ENCODE peak calls at places on chromosomes 16 and 17, in nine cellular contexts. One of them, this sample, is unnamed.

GRCh38 chr17:39782481-39782880 is 44.7 kb downstream of the GRB7 start:
- DNase-seq in keratinocyte: no peak
- DNase-seq in HCT116: no peak
- DNase-seq in HepG2: no peak
- DNase-seq in hepatocyte: peak; percentile 65
- DNase-seq in GM23248: no peak
- DNase-seq in neural progenitor cell: no peak
- DNase-seq in endothelial cell of umbilical vein: peak; percentile 3
- DNase-seq in GM23338: no peak
- DNase-seq in this sample: peak; percentile 3

GRCh38 chr17:61139219-61139618 is 260.4 kb upstream of the TBX2 start:
- DNase-seq in keratinocyte: no peak
- DNase-seq in HCT116: no peak
- DNase-seq in HepG2: no peak
- DNase-seq in hepatocyte: no peak
- DNase-seq in GM23248: peak; percentile 74
- DNase-seq in neural progenitor cell: no peak
- DNase-seq in endothelial cell of umbilical vein: no peak
- DNase-seq in GM23338: no peak
- DNase-seq in this sample: peak; percentile 83

GRCh38 chr17:41329279-41329925 is 13.9 kb upstream of the KRTAP17-1 start:
- DNase-seq in keratinocyte: no peak
- DNase-seq in HCT116: peak; percentile 40
- DNase-seq in HepG2: peak; percentile 52
- DNase-seq in hepatocyte: peak; percentile 72
- DNase-seq in GM23248: peak; percentile 81
- DNase-seq in neural progenitor cell: peak; percentile 68
- DNase-seq in endothelial cell of umbilical vein: peak; percentile 44
- DNase-seq in GM23338: peak; percentile 77
- DNase-seq in this sample: peak; percentile 39

GRCh38 chr17:47692895-47693666 is 880 bp upstream of the TBKBP1 start:
- DNase-seq in keratinocyte: no peak
- DNase-seq in HCT116: no peak
- DNase-seq in HepG2: no peak
- DNase-seq in hepatocyte: no peak
- DNase-seq in GM23248: peak; percentile 37
- DNase-seq in neural progenitor cell: no peak
- DNase-seq in endothelial cell of umbilical vein: peak; percentile 34
- DNase-seq in GM23338: peak; percentile 43
- DNase-seq in this sample: no peak

GRCh38 chr16:87490091-87490798 is 2.6 kb downstream of the ZCCHC14 start:
- DNase-seq in keratinocyte: no peak
- DNase-seq in HCT116: no peak
- DNase-seq in HepG2: no peak
- DNase-seq in hepatocyte: no peak
- DNase-seq in GM23248: peak; percentile 47
- DNase-seq in neural progenitor cell: peak; percentile 14
- DNase-seq in endothelial cell of umbilical vein: peak; percentile 36
- DNase-seq in GM23338: no peak
- DNase-seq in this sample: no peak

GRCh38 chr16:83689385-83689831 is 118.4 kb upstream of the HSBP1 start:
- DNase-seq in keratinocyte: peak; percentile 38
- DNase-seq in HCT116: no peak
- DNase-seq in HepG2: no peak
- DNase-seq in hepatocyte: peak; percentile 40
- DNase-seq in GM23248: peak; percentile 95
- DNase-seq in neural progenitor cell: no peak
- DNase-seq in endothelial cell of umbilical vein: peak; percentile 3
- DNase-seq in GM23338: peak; percentile 38
- DNase-seq in this sample: peak; percentile 92

GRCh38 chr17:36942031-36942599 is 4.8 kb downstream of the LHX1 start:
- DNase-seq in keratinocyte: no peak
- DNase-seq in HCT116: no peak
- DNase-seq in HepG2: no peak
- DNase-seq in hepatocyte: no peak
- DNase-seq in GM23248: no peak
- DNase-seq in neural progenitor cell: peak; percentile 62
- DNase-seq in endothelial cell of umbilical vein: no peak
- DNase-seq in GM23338: peak; percentile 62
- DNase-seq in this sample: no peak

GRCh38 chr16:78842950-78843349 is 743.5 kb downstream of the WWOX start:
- DNase-seq in keratinocyte: no peak
- DNase-seq in HCT116: no peak
- DNase-seq in HepG2: no peak
- DNase-seq in hepatocyte: no peak
- DNase-seq in GM23248: no peak
- DNase-seq in neural progenitor cell: no peak
- DNase-seq in endothelial cell of umbilical vein: no peak
- DNase-seq in GM23338: no peak
- DNase-seq in this sample: no peak

GRCh38 chr17:41404024-41404651 is 6.7 kb upstream of the KRT31 start:
- DNase-seq in keratinocyte: peak; percentile 98
- DNase-seq in HCT116: peak; percentile 99
- DNase-seq in HepG2: peak; percentile 95
- DNase-seq in hepatocyte: peak; percentile 63
- DNase-seq in GM23248: peak; percentile 97
- DNase-seq in neural progenitor cell: no peak
- DNase-seq in endothelial cell of umbilical vein: peak; percentile 48
- DNase-seq in GM23338: no peak
- DNase-seq in this sample: peak; percentile 99

GRCh38 chr17:19274893-19275292 is 37.7 kb downstream of the EPN2 start:
- DNase-seq in keratinocyte: no peak
- DNase-seq in HCT116: no peak
- DNase-seq in HepG2: no peak
- DNase-seq in hepatocyte: no peak
- DNase-seq in GM23248: no peak
- DNase-seq in neural progenitor cell: no peak
- DNase-seq in endothelial cell of umbilical vein: no peak
- DNase-seq in GM23338: no peak
- DNase-seq in this sample: no peak

GRCh38 chr16:21524068-21524751 is 75.2 kb upstream of the METTL9 start:
- DNase-seq in keratinocyte: no peak
- DNase-seq in HCT116: no peak
- DNase-seq in HepG2: peak; percentile 71
- DNase-seq in hepatocyte: no peak
- DNase-seq in GM23248: peak; percentile 3
- DNase-seq in neural progenitor cell: peak; percentile 45
- DNase-seq in endothelial cell of umbilical vein: no peak
- DNase-seq in GM23338: no peak
- DNase-seq in this sample: no peak

GRCh38 chr16:27921134-27921533 is 142.4 kb downstream of the GSG1L start:
- DNase-seq in keratinocyte: no peak
- DNase-seq in HCT116: no peak
- DNase-seq in HepG2: no peak
- DNase-seq in hepatocyte: no peak
- DNase-seq in GM23248: no peak
- DNase-seq in neural progenitor cell: peak; percentile 47
- DNase-seq in endothelial cell of umbilical vein: no peak
- DNase-seq in GM23338: peak; percentile 26
- DNase-seq in this sample: no peak

GRCh38 chr17:7763919-7764318 is 46.4 kb downstream of the DNAH2 start:
- DNase-seq in keratinocyte: no peak
- DNase-seq in HCT116: no peak
- DNase-seq in HepG2: no peak
- DNase-seq in hepatocyte: no peak
- DNase-seq in GM23248: no peak
- DNase-seq in neural progenitor cell: no peak
- DNase-seq in endothelial cell of umbilical vein: no peak
- DNase-seq in GM23338: no peak
- DNase-seq in this sample: no peak

GRCh38 chr17:5840811-5841446 is 229.2 kb upstream of the WSCD1 start:
- DNase-seq in keratinocyte: no peak
- DNase-seq in HCT116: no peak
- DNase-seq in HepG2: no peak
- DNase-seq in hepatocyte: no peak
- DNase-seq in GM23248: no peak
- DNase-seq in neural progenitor cell: no peak
- DNase-seq in endothelial cell of umbilical vein: no peak
- DNase-seq in GM23338: no peak
- DNase-seq in this sample: no peak

GRCh38 chr17:68383443-68384321 is 73.6 kb downstream of the WIPI1 start:
- DNase-seq in keratinocyte: no peak
- DNase-seq in HCT116: peak; percentile 86
- DNase-seq in HepG2: peak; percentile 99
- DNase-seq in hepatocyte: peak; percentile 35
- DNase-seq in GM23248: peak; percentile 91
- DNase-seq in neural progenitor cell: no peak
- DNase-seq in endothelial cell of umbilical vein: peak; percentile 82
- DNase-seq in GM23338: no peak
- DNase-seq in this sample: peak; percentile 91

GRCh38 chr17:20116683-20117309 is 107.6 kb downstream of the SPECC1 start:
- DNase-seq in keratinocyte: no peak
- DNase-seq in HCT116: peak; percentile 53
- DNase-seq in HepG2: peak; percentile 49
- DNase-seq in hepatocyte: peak; percentile 71
- DNase-seq in GM23248: peak; percentile 69
- DNase-seq in neural progenitor cell: peak; percentile 85
- DNase-seq in endothelial cell of umbilical vein: peak; percentile 48
- DNase-seq in GM23338: peak; percentile 89
- DNase-seq in this sample: peak; percentile 30

GRCh38 chr16:4214215-4214621 is 27.7 kb downstream of the SRL start:
- DNase-seq in keratinocyte: peak; percentile 81
- DNase-seq in HCT116: peak; percentile 19
- DNase-seq in HepG2: peak; percentile 55
- DNase-seq in hepatocyte: peak; percentile 76
- DNase-seq in GM23248: peak; percentile 93
- DNase-seq in neural progenitor cell: no peak
- DNase-seq in endothelial cell of umbilical vein: no peak
- DNase-seq in GM23338: no peak
- DNase-seq in this sample: peak; percentile 99

GRCh38 chr16:67667817-67668494 is 1.3 kb downstream of the C16orf86 start:
- DNase-seq in keratinocyte: peak; percentile 84
- DNase-seq in HCT116: peak; percentile 77
- DNase-seq in HepG2: peak; percentile 96
- DNase-seq in hepatocyte: peak; percentile 93
- DNase-seq in GM23248: peak; percentile 97
- DNase-seq in neural progenitor cell: peak; percentile 93
- DNase-seq in endothelial cell of umbilical vein: peak; percentile 92
- DNase-seq in GM23338: peak; percentile 96
- DNase-seq in this sample: peak; percentile 84

DNA sequence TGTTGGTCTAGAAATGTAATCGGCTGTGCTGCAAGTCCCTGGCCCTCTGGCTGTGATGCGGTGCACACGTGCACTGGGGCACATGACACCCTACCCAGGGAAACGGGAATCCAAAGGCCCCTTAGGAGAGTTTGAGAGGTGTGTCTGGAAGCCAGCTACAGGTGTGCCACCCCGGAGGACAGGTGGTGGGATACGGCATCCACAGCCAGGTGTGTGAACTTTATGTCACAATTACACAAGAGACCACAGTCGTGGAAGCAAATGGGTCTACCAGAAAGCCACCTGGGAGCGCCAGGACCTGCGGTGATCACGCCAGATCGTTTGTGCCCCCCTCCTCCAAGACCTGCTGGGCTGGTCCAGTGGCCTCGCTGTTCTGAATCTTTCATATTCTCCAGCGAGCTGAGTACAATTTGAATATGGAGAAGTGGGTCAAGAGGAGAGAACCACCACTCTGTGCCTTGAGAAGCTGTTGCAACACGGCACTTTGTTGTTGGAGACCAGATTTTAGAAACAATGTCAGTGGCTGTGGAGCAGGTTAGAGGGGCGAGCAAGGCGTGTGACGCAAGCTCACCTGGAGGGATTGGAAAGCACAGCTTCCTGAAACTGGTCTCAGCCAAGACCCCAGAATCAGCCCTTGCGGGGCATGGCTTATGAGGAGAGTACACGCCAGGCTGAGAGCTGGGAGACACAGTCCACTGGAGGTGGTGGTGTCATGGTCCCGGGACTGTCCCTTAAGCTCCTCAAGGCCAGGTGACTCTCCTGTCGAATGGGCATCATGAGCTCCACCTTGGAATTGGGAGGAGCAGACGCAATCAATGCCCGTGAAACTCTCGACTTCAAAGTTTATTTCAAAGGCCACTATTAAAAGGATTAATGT is 37.4 kb downstream of the COX4I1 start:
- DNase-seq in keratinocyte: no peak
- DNase-seq in HCT116: no peak
- DNase-seq in HepG2: no peak
- DNase-seq in hepatocyte: no peak
- DNase-seq in GM23248: no peak
- DNase-seq in neural progenitor cell: no peak
- DNase-seq in endothelial cell of umbilical vein: no peak
- DNase-seq in GM23338: no peak
- DNase-seq in this sample: no peak
- TF ChIP-seq EZH2 in keratinocyte: no peak
- TF ChIP-seq EZH2 in HCT116: no peak
- TF ChIP-seq EZH2 in HepG2: no peak
- TF ChIP-seq EZH2 in hepatocyte: no peak
- TF ChIP-seq EZH2 in GM23248: no peak
- TF ChIP-seq EZH2 in neural progenitor cell: no peak
- TF ChIP-seq EZH2 in endothelial cell of umbilical vein: no peak
- TF ChIP-seq EZH2 in GM23338: no peak
- TF ChIP-seq EZH2 in this sample: no peak

DNA sequence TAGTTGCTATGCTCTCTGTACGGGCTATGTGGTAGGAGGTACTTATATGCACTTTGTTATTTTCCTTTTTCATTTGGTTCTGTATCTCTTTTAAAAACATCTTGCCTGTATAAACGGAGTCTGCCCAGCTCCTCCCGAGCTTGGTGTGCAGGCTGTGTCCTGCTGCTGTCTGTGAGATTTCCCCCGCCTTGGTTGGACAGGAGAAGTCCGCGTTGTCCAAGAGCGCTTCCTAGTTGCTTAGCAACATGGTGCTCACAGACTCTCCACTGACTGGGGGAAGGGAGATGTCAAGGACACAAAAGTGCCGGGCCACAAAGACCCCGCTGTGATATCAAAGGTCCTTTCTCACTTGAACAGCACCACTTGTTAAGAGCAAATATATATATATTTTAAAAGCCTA is 134.4 kb upstream of the CPHXL start:
- DNase-seq in keratinocyte: no peak
- DNase-seq in HCT116: no peak
- DNase-seq in HepG2: peak; percentile 21
- DNase-seq in hepatocyte: peak; percentile 32
- DNase-seq in GM23248: no peak
- DNase-seq in neural progenitor cell: peak; percentile 66
- DNase-seq in endothelial cell of umbilical vein: no peak
- DNase-seq in GM23338: peak; percentile 28
- DNase-seq in this sample: peak; percentile 3
- H2AFZ ChIP-seq in keratinocyte: no peak overlapping the region
- H2AFZ ChIP-seq in HCT116: no peak overlapping the region
- H2AFZ ChIP-seq in HepG2: no peak overlapping the region
- H2AFZ ChIP-seq in hepatocyte: no peak overlapping the region
- H2AFZ ChIP-seq in GM23248: no peak overlapping the region
- H2AFZ ChIP-seq in neural progenitor cell: no peak overlapping the region
- H2AFZ ChIP-seq in endothelial cell of umbilical vein: no peak overlapping the region
- H2AFZ ChIP-seq in GM23338: no peak overlapping the region
- H2AFZ ChIP-seq in this sample: no peak overlapping the region

GRCh38 chr17:13024526-13025263 is 6.9 kb upstream of the ELAC2 start:
- DNase-seq in keratinocyte: peak; percentile 9
- DNase-seq in HCT116: no peak
- DNase-seq in HepG2: peak; percentile 55
- DNase-seq in hepatocyte: peak; percentile 82
- DNase-seq in GM23248: peak; percentile 74
- DNase-seq in neural progenitor cell: peak; percentile 86
- DNase-seq in endothelial cell of umbilical vein: peak; percentile 71
- DNase-seq in GM23338: peak; percentile 87
- DNase-seq in this sample: peak; percentile 30
- H4K20me1 ChIP-seq in keratinocyte: no peaks in the 10 kb centered on the region
- H4K20me1 ChIP-seq in HCT116: no peaks in the 10 kb centered on the region
- H4K20me1 ChIP-seq in HepG2: no peaks in the 10 kb centered on the region
- H4K20me1 ChIP-seq in hepatocyte: no peaks in the 10 kb centered on the region
- H4K20me1 ChIP-seq in GM23248: no peaks in the 10 kb centered on the region
- H4K20me1 ChIP-seq in neural progenitor cell: no peaks in the 10 kb centered on the region
- H4K20me1 ChIP-seq in endothelial cell of umbilical vein: no peaks in the 10 kb centered on the region
- H4K20me1 ChIP-seq in GM23338: no peaks in the 10 kb centered on the region
- H4K20me1 ChIP-seq in this sample: no peaks in the 10 kb centered on the region

GRCh38 chr16:15604460-15605390 is 38.2 kb downstream of the MARF1 start:
- DNase-seq in keratinocyte: no peak
- DNase-seq in HCT116: no peak
- DNase-seq in HepG2: no peak
- DNase-seq in hepatocyte: no peak
- DNase-seq in GM23248: peak; percentile 39
- DNase-seq in neural progenitor cell: no peak
- DNase-seq in endothelial cell of umbilical vein: no peak
- DNase-seq in GM23338: no peak
- DNase-seq in this sample: no peak
- TF ChIP-seq EZH2 in keratinocyte: no peak
- TF ChIP-seq EZH2 in HCT116: no peak
- TF ChIP-seq EZH2 in HepG2: no peak
- TF ChIP-seq EZH2 in hepatocyte: no peak
- TF ChIP-seq EZH2 in GM23248: no peak
- TF ChIP-seq EZH2 in neural progenitor cell: no peak
- TF ChIP-seq EZH2 in endothelial cell of umbilical vein: no peak
- TF ChIP-seq EZH2 in GM23338: no peak
- TF ChIP-seq EZH2 in this sample: no peak

This sample was measured in fibroblast of lung.